ENCODE peak calls at places on chromosomes 13 and 19, in five cellular contexts. R, S, C, O and K are unnamed samples.

GRCh38 chr19:5318306-5318705 is 22.3 kb downstream of the PTPRS start:
- DNase-seq in R (no peak), S (no peak), C (no peak), O (no peak), K (no peak)

GRCh38 chr19:18992696-18993095 is 40.6 kb downstream of the SUGP2 start:
- DNase-seq in S (no peak), C (no peak), O (no peak), R (no peak), K (no peak)

GRCh38 chr13:76570485-76570884 is 315.7 kb downstream of the KCTD12 start:
- DNase-seq in R (no peak), O (no peak), C (no peak), S (no peak), K (no peak)

GRCh38 chr19:53158119-53158656 is 665 bp downstream of the ZNF347 start:
- DNase-seq in R (peak; percentile 2), O (peak; percentile 51), C (peak; percentile 12), S (no peak), K (peak; percentile 76)

GRCh38 chr13:31056650-31057275 is 104.9 kb downstream of the HSPH1 start:
- DNase-seq in S (no peak), R (no peak), O (no peak), C (no peak), K (no peak)

GRCh38 chr19:17105548-17105947 is 30.0 kb downstream of the MYO9B start:
- DNase-seq in R (no peak), C (no peak), O (no peak), S (no peak), K (no peak)

GRCh38 chr19:22354665-22355064 is 67.5 kb downstream of the ZNF98 start:
- DNase-seq in C (no peak), O (no peak), R (no peak), S (no peak), K (no peak)

GRCh38 chr13:106440846-106441245 is 94.6 kb downstream of the EFNB2 start:
- DNase-seq in C (no peak), S (no peak), R (no peak), O (no peak), K (no peak)

GRCh38 chr19:5828661-5829566 is 10.6 kb downstream of the FUT6 start:
- DNase-seq in C (no peak), R (no peak), S (no peak), O (no peak), K (no peak)

GRCh38 chr13:108919036-108919907 is 289.9 kb downstream of the MYO16 start:
- DNase-seq in O (peak; percentile 15), S (no peak), R (no peak), C (no peak), K (peak; percentile 68)

GRCh38 chr19:41785653-41786052 is 10.7 kb upstream of the CEACAM3 start:
- DNase-seq in O (peak; percentile 77), C (peak; percentile 45), S (no peak), R (peak; percentile 44), K (peak; percentile 83)

GRCh38 chr19:8577247-8577646 is at the start of gene MYO1F:
- DNase-seq in O (no peak), C (no peak), R (no peak), S (peak; percentile 92), K (no peak)

GRCh38 chr13:100506600-100507422 is 81.8 kb downstream of the GGACT start:
- DNase-seq in O (no peak), R (no peak), C (no peak), S (no peak), K (no peak)

GRCh38 chr19:30214651-30215051 is 157.5 kb upstream of the ZNF536 start:
- DNase-seq in C (no peak), O (no peak), R (no peak), S (no peak), K (peak; percentile 25)

GRCh38 chr19:38915329-38916321 is 3.6 kb upstream of the CCER2 start:
- DNase-seq in C (no peak), R (no peak), O (no peak), S (no peak), K (no peak)

GRCh38 chr13:51249767-51250741 is 27.9 kb downstream of the FAM124A start:
- DNase-seq in C (no peak), O (no peak), S (no peak), R (no peak), K (no peak)

GRCh38 chr19:2027361-2027760 is 11.8 kb upstream of the BTBD2 start:
- DNase-seq in C (no peak), S (no peak), O (no peak), R (no peak), K (no peak)

GRCh38 chr13:32224916-32225315 is 90.2 kb downstream of the ZAR1L start:
- DNase-seq in O (no peak), C (no peak), S (no peak), R (no peak), K (no peak)

GRCh38 chr13:109145631-109146030 is 516.2 kb downstream of the MYO16 start:
- DNase-seq in R (no peak), O (peak; percentile 37), S (no peak), C (no peak), K (peak; percentile 27)

GRCh38 chr19:944663-945241 is 18.9 kb downstream of the ARID3A start:
- DNase-seq in S (no peak), C (no peak), R (no peak), O (peak; percentile 70), K (no peak)

GRCh38 chr13:35888327-35888940 is 242.7 kb downstream of the DCLK1 start:
- DNase-seq in R (no peak), S (no peak), O (no peak), C (no peak), K (no peak)